ENCODE peak calls at places on chromosomes 5 and 9, in seven cellular contexts. W is transverse colon; K is RWPE1; O is CD4-positive, CD25-positive, alpha-beta regulatory T cell; G is SK-N-SH; D is CD4-positive, alpha-beta T cell; X is breast epithelium. V is an unnamed sample.

GRCh38 chr5:42894057-42894456 is 82.4 kb upstream of the SELENOP start:
- DNase-seq in W (no peak), K (no peak), O (no peak), G (no peak), D (no peak), X (no peak), V (no peak)

GRCh38 chr5:148976569-148977321 is 86.1 kb downstream of the SH3TC2 start:
- DNase-seq in W (no peak), K (no peak), O (no peak), G (no peak), D (no peak), X (no peak), V (no peak)

GRCh38 chr5:31692561-31693221 is 53.8 kb downstream of the PDZD2 start:
- DNase-seq in W (no peak), K (no peak), O (no peak), G (no peak), D (no peak), X (no peak), V (peak)

GRCh38 chr5:161846731-161847130 is 1.2 kb upstream of the GABRA1 start:
- DNase-seq in W (no peak), K (no peak), O (no peak), G (no peak), D (no peak), X (no peak), V (no peak)

GRCh38 chr5:118956727-118957126 is 31.6 kb downstream of the DTWD2 start:
- DNase-seq in W (no peak), K (peak), O (no peak), G (peak), D (no peak), X (no peak), V (no peak)

GRCh38 chr9:114720296-114720695 is 38.3 kb upstream of the TEX48 start:
- DNase-seq in W (no peak), K (peak), O (no peak), G (no peak), D (no peak), X (no peak), V (no peak)

GRCh38 chr9:8647824-8648223 is 848.2 kb upstream of the DMAC1 start:
- DNase-seq in W (no peak), K (no peak), O (no peak), G (no peak), D (no peak), X (no peak), V (no peak)

GRCh38 chr5:24644757-24645156 is at the start of gene CDH10:
- DNase-seq in W (no peak), K (peak), O (no peak), G (no peak), D (no peak), X (no peak), V (peak)

GRCh38 chr5:93249651-93250289 is 331.2 kb downstream of the NR2F1-AS1 start:
- DNase-seq in W (no peak), K (peak), O (no peak), G (no peak), D (no peak), X (no peak), V (no peak)

GRCh38 chr5:63125862-63126261 is 547.2 kb downstream of the LRRC70 start:
- DNase-seq in W (no peak), K (peak), O (no peak), G (no peak), D (no peak), X (no peak), V (peak)

GRCh38 chr5:40734986-40735385 is 20.8 kb downstream of the TTC33 start:
- DNase-seq in W (no peak), K (no peak), O (no peak), G (no peak), D (no peak), X (no peak), V (no peak)

GRCh38 chr5:2293906-2294305 is 411.2 kb upstream of the IRX4 start:
- DNase-seq in W (no peak), K (peak), O (no peak), G (no peak), D (no peak), X (no peak), V (no peak)

GRCh38 chr5:149959406-149960236 is 937 bp upstream of the SLC26A2 start:
- DNase-seq in W (no peak), K (peak), O (peak), G (peak), D (no peak), X (no peak), V (no peak)

GRCh38 chr5:43616535-43616934 is 13.6 kb downstream of the NNT start:
- DNase-seq in W (no peak), K (no peak), O (no peak), G (no peak), D (no peak), X (no peak), V (no peak)

GRCh38 chr5:140042551-140043507 is at the start of gene NRG2:
- DNase-seq in W (peak), K (peak), O (peak), G (peak), D (peak), X (peak), V (peak)

GRCh38 chr9:120715331-120715924 is 1.2 kb upstream of the MEGF9 start:
- DNase-seq in W (peak), K (no peak), O (no peak), G (peak), D (no peak), X (no peak), V (peak)

DNA sequence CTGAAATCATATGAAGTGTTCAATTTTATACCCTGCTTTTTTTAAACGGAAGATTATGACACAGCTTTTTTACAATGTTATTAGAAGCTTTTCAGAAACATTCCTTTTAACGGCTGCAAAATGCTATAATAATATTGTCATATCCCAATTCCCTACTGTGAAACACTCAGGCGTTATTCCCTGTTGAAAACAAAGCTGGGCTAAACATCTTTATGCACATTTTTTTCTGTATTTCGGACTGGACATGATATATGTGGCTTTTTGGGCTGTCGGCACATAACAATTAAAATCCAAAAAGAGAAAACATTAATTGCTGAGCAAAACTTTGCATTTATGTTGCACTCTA is 12.0 kb upstream of the CTSL start:
- DNase-seq in W (no peak), K (no peak), O (no peak), G (no peak), D (no peak), X (no peak), V (no peak)
- H3K27ac ChIP-seq in W (peak), K (peak), O (no peak), G (peak), D (no peak), X (peak), V (peak)

DNA sequence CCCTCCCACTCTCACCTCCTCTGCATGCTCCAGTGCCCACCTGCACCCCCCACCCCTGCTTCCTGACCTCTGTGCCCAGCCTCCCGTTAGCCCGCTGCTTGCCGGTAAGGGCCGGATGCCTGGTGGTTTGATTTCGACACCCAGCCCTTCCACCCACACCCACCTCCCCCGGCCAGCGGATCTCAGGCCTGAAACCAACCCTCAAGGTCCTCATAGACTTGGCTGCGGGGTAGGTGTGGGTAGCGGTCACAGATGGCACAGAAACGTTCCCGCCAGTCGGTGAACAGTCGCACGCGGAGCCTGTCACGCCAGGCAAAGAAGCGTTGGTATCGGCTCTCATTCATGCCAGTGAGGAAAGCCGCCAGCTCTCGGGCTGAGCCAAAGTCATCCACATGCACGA is 1.4 kb downstream of the FUT7 start:
- DNase-seq in W (no peak), K (no peak), O (no peak), G (no peak), D (peak), X (no peak), V (no peak)
- H3K27ac ChIP-seq in W (no peak), K (peak), O (peak), G (no peak), D (no peak), X (no peak), V (peak)

GRCh38 chr9:128540630-128541355 is 11.6 kb upstream of the SPTAN1 start:
- DNase-seq in W (no peak), K (no peak), O (no peak), G (no peak), D (no peak), X (no peak), V (no peak)
- H3K27ac ChIP-seq in W (no peak), K (no peak), O (no peak), G (no peak), D (no peak), X (no peak), V (no peak)

DNA sequence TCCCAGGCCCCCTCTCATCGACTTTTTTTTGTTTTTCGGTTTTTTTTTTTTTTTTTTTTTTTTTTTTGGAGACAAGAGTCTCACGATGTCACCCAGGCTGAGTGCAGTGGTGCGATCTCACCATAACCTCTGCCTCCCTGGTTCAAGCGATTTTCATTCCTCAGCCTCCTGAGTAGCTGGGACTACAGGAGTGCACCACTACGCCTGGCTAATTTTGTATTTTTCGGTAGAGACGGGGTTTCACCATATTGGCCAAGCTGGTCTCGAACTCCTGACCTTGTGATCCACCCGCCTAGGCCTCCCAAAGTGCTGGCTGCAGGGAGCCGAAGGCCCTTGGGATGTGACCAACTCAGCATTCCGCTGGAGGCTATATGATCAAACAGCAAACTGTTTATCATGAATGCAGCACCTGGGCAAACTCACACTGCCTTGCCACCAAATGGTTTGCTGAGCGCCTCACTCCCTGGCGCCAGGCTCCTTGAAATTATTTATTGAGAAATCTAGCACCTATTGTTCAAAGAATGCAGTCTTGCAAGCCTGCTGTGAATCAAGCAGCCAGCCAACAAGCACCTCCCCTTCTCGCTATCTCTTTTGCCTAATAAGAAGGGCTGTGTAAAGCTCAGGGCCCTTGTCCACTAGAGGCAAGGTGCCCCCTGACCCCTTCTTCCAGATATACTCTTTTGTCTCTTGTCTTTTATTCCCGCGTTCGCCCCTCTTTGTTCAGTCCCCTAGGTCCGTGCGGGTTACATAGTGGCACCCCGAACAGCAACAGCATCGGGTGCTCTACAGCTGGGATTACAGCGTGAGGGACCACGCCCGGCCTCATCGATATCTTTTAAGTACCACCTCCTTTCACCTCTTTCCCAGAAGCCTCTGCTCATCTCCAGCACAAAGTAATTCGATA is 1.2 kb downstream of the RIGI start:
- DNase-seq in W (no peak), K (peak), O (peak), G (no peak), D (no peak), X (no peak), V (no peak)
- H3K27ac ChIP-seq in W (peak), K (peak), O (peak), G (no peak), D (peak), X (peak), V (peak)

DNA sequence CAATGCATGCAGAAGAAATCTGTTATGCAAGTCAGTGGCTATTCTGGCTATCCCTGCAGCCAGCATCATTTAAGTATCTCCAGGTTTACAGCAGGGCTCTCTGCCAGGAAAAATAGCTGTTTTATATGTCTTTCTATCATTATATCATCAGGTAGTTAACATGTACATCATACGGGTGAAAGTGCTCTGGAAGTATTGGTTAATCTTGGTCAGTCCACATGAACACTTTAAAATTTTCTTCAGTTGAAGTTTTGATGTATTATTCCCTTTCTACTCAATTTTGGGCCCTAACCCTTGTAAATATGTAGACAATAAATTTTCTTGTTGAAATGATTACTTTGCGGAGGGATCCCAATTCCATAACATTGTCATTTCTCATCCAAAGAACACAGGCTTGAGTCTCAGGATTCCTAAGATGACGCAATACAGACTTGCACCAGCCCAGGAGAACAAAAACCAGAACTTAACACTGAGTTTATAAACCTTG is 67.5 kb downstream of the SEMA6A start:
- DNase-seq in W (no peak), K (no peak), O (no peak), G (no peak), D (no peak), X (no peak), V (no peak)
- H3K27ac ChIP-seq in W (peak), K (no peak), O (no peak), G (no peak), D (no peak), X (no peak), V (no peak)

GRCh38 chr5:9405196-9405754 is 140.6 kb downstream of the SEMA5A start:
- DNase-seq in W (no peak), K (no peak), O (no peak), G (no peak), D (no peak), X (no peak), V (no peak)

GRCh38 chr5:9399094-9399493 is 146.8 kb downstream of the SEMA5A start:
- DNase-seq in W (no peak), K (no peak), O (no peak), G (no peak), D (no peak), X (no peak), V (no peak)

GRCh38 chr5:9398227-9398626 is 147.6 kb downstream of the SEMA5A start:
- DNase-seq in W (no peak), K (no peak), O (no peak), G (no peak), D (no peak), X (no peak), V (no peak)

GRCh38 chr5:9396285-9396770 is 149.5 kb downstream of the SEMA5A start:
- DNase-seq in W (no peak), K (no peak), O (no peak), G (no peak), D (no peak), X (no peak), V (no peak)

GRCh38 chr5:9401786-9402472 is 143.9 kb downstream of the SEMA5A start:
- DNase-seq in W (no peak), K (no peak), O (no peak), G (no peak), D (no peak), X (no peak), V (no peak)
- H3K27ac ChIP-seq in W (no peak), K (no peak), O (no peak), G (no peak), D (no peak), X (no peak), V (no peak)

GRCh38 chr5:12093586-12093985 is 189.3 kb upstream of the CTNND2 start:
- DNase-seq in W (no peak), K (no peak), O (no peak), G (no peak), D (no peak), X (no peak), V (no peak)
- H3K27ac ChIP-seq in W (no peak), K (no peak), O (no peak), G (no peak), D (no peak), X (no peak), V (no peak)

DNA sequence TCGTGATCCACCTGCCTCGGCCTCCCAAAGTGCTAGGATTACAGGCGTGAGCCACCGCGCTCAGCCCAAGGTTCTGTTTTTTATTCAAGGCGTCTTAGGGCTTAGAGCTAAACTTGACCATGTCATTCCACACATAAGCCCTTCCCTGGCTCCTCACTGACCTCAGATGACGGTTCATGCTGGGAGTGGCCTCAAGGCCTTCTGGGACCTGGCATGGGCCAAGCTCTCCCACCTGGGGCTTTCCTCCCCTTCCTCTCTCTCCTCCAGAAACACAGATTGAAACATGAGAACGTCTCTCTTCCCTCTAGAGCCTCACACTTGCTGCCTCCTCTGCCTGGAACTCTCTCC is 155.5 kb upstream of the IER5L start:
- DNase-seq in W (no peak), K (peak), O (no peak), G (no peak), D (no peak), X (no peak), V (no peak)
- H3K27ac ChIP-seq in W (peak), K (peak), O (no peak), G (peak), D (no peak), X (peak), V (peak)

V was measured in dorsolateral prefrontal cortex.